ENCODE peak calls at places on chromosomes 7 and 10, in five cellular contexts. One of them, this sample, is unnamed.

GRCh38 chr7:147432068-147432467 is 1158.5 kb upstream of the C7orf33 start:
- DNase-seq in IMR-90: peak
- DNase-seq in GM12878: no peak
- DNase-seq in K562: no peak
- DNase-seq in SK-N-SH: peak
- DNase-seq in this sample: no peak

GRCh38 chr10:122780391-122780790 is 65.3 kb downstream of the CUZD1 start:
- DNase-seq in IMR-90: no peak
- DNase-seq in GM12878: no peak
- DNase-seq in K562: no peak
- DNase-seq in SK-N-SH: no peak
- DNase-seq in this sample: no peak

GRCh38 chr10:32139223-32140073 is 83.2 kb upstream of the KIF5B start:
- DNase-seq in IMR-90: peak
- DNase-seq in GM12878: no peak
- DNase-seq in K562: peak
- DNase-seq in SK-N-SH: peak
- DNase-seq in this sample: peak

GRCh38 chr10:98556061-98556460 is 109.3 kb upstream of the HPS1 start:
- DNase-seq in IMR-90: no peak
- DNase-seq in GM12878: no peak
- DNase-seq in K562: no peak
- DNase-seq in SK-N-SH: no peak
- DNase-seq in this sample: no peak

GRCh38 chr10:25912796-25913195 is 21.2 kb upstream of the MYO3A start:
- DNase-seq in IMR-90: no peak
- DNase-seq in GM12878: no peak
- DNase-seq in K562: no peak
- DNase-seq in SK-N-SH: no peak
- DNase-seq in this sample: no peak

GRCh38 chr7:74502216-74502891 is 48.6 kb downstream of the GTF2IRD1 start:
- DNase-seq in IMR-90: no peak
- DNase-seq in GM12878: no peak
- DNase-seq in K562: no peak
- DNase-seq in SK-N-SH: no peak
- DNase-seq in this sample: no peak

GRCh38 chr10:132563485-132564248 is 26.1 kb downstream of the INPP5A start:
- DNase-seq in IMR-90: no peak
- DNase-seq in GM12878: peak
- DNase-seq in K562: no peak
- DNase-seq in SK-N-SH: no peak
- DNase-seq in this sample: no peak

GRCh38 chr7:103765891-103766290 is 223.6 kb downstream of the RELN start:
- DNase-seq in IMR-90: peak
- DNase-seq in GM12878: no peak
- DNase-seq in K562: no peak
- DNase-seq in SK-N-SH: no peak
- DNase-seq in this sample: no peak

GRCh38 chr7:92177362-92177761 is 1.6 kb downstream of the LRRD1 start:
- DNase-seq in IMR-90: peak
- DNase-seq in GM12878: no peak
- DNase-seq in K562: no peak
- DNase-seq in SK-N-SH: no peak
- DNase-seq in this sample: no peak

GRCh38 chr10:31437959-31438358 is 118.9 kb downstream of the ZEB1 start:
- DNase-seq in IMR-90: no peak
- DNase-seq in GM12878: no peak
- DNase-seq in K562: no peak
- DNase-seq in SK-N-SH: no peak
- DNase-seq in this sample: no peak

GRCh38 chr7:73960548-73960947 is 67.4 kb upstream of the ELN start:
- DNase-seq in IMR-90: no peak
- DNase-seq in GM12878: no peak
- DNase-seq in K562: no peak
- DNase-seq in SK-N-SH: no peak
- DNase-seq in this sample: peak

GRCh38 chr7:84188811-84189405 is 5.7 kb downstream of the SEMA3A start:
- DNase-seq in IMR-90: peak
- DNase-seq in GM12878: no peak
- DNase-seq in K562: no peak
- DNase-seq in SK-N-SH: peak
- DNase-seq in this sample: peak

GRCh38 chr10:131708225-131708624 is 192.6 kb upstream of the PPP2R2D start:
- DNase-seq in IMR-90: no peak
- DNase-seq in GM12878: no peak
- DNase-seq in K562: no peak
- DNase-seq in SK-N-SH: no peak
- DNase-seq in this sample: no peak

GRCh38 chr7:29641651-29642050 is 78.0 kb downstream of the PRR15 start:
- DNase-seq in IMR-90: no peak
- DNase-seq in GM12878: no peak
- DNase-seq in K562: no peak
- DNase-seq in SK-N-SH: no peak
- DNase-seq in this sample: no peak

GRCh38 chr7:142620375-142620774 is 128.9 kb upstream of the PRSS1 start:
- DNase-seq in IMR-90: no peak
- DNase-seq in GM12878: no peak
- DNase-seq in K562: no peak
- DNase-seq in SK-N-SH: no peak
- DNase-seq in this sample: no peak

GRCh38 chr10:102627141-102627445 is 17.2 kb upstream of the TRIM8 start:
- DNase-seq in IMR-90: no peak
- DNase-seq in GM12878: no peak
- DNase-seq in K562: no peak
- DNase-seq in SK-N-SH: no peak
- DNase-seq in this sample: no peak

GRCh38 chr7:135905858-135906257 is 71.3 kb downstream of the MTPN start:
- DNase-seq in IMR-90: no peak
- DNase-seq in GM12878: no peak
- DNase-seq in K562: no peak
- DNase-seq in SK-N-SH: no peak
- DNase-seq in this sample: no peak

GRCh38 chr10:102150970-102151773 is 1.0 kb upstream of the NOLC1 start:
- DNase-seq in IMR-90: peak
- DNase-seq in GM12878: no peak
- DNase-seq in K562: no peak
- DNase-seq in SK-N-SH: no peak
- DNase-seq in this sample: peak

GRCh38 chr7:12111461-12112405 is 99.4 kb upstream of the TMEM106B start:
- DNase-seq in IMR-90: no peak
- DNase-seq in GM12878: no peak
- DNase-seq in K562: no peak
- DNase-seq in SK-N-SH: peak
- DNase-seq in this sample: no peak

GRCh38 chr7:102042016-102042656 is 224.7 kb downstream of the CUX1 start:
- DNase-seq in IMR-90: peak
- DNase-seq in GM12878: no peak
- DNase-seq in K562: no peak
- DNase-seq in SK-N-SH: no peak
- DNase-seq in this sample: peak

GRCh38 chr7:143013897-143014296 is 13.0 kb downstream of the OR9A2 start:
- DNase-seq in IMR-90: peak
- DNase-seq in GM12878: no peak
- DNase-seq in K562: no peak
- DNase-seq in SK-N-SH: no peak
- DNase-seq in this sample: no peak

GRCh38 chr10:78889536-78890063 is 179.2 kb upstream of the ZMIZ1 start:
- DNase-seq in IMR-90: no peak
- DNase-seq in GM12878: no peak
- DNase-seq in K562: no peak
- DNase-seq in SK-N-SH: no peak
- DNase-seq in this sample: no peak
- TF ChIP-seq RCOR1 in IMR-90: no peak
- TF ChIP-seq RCOR1 in GM12878: no peak
- TF ChIP-seq RCOR1 in K562: no peak
- TF ChIP-seq RCOR1 in SK-N-SH: no peak
- TF ChIP-seq RCOR1 in this sample: no peak

GRCh38 chr7:137337902-137338301 is 5.6 kb downstream of the PTN start:
- DNase-seq in IMR-90: no peak
- DNase-seq in GM12878: no peak
- DNase-seq in K562: no peak
- DNase-seq in SK-N-SH: no peak
- DNase-seq in this sample: no peak

GRCh38 chr7:137331378-137331777 is 12.2 kb downstream of the PTN start:
- DNase-seq in IMR-90: peak
- DNase-seq in GM12878: no peak
- DNase-seq in K562: no peak
- DNase-seq in SK-N-SH: no peak
- DNase-seq in this sample: no peak

GRCh38 chr7:137335814-137336213 is 7.7 kb downstream of the PTN start:
- DNase-seq in IMR-90: peak
- DNase-seq in GM12878: no peak
- DNase-seq in K562: no peak
- DNase-seq in SK-N-SH: no peak
- DNase-seq in this sample: no peak
- TF ChIP-seq RCOR1 in IMR-90: no peak
- TF ChIP-seq RCOR1 in GM12878: no peak
- TF ChIP-seq RCOR1 in K562: no peak
- TF ChIP-seq RCOR1 in SK-N-SH: no peak
- TF ChIP-seq RCOR1 in this sample: no peak

GRCh38 chr10:71265618-71266146 is 53.3 kb downstream of the UNC5B start:
- DNase-seq in IMR-90: no peak
- DNase-seq in GM12878: no peak
- DNase-seq in K562: no peak
- DNase-seq in SK-N-SH: no peak
- DNase-seq in this sample: no peak

GRCh38 chr10:71266918-71267442 is 52.1 kb upstream of the SLC29A3 start:
- DNase-seq in IMR-90: peak
- DNase-seq in GM12878: no peak
- DNase-seq in K562: no peak
- DNase-seq in SK-N-SH: no peak
- DNase-seq in this sample: no peak

GRCh38 chr10:71267508-71268240 is 51.4 kb upstream of the SLC29A3 start:
- DNase-seq in IMR-90: no peak
- DNase-seq in GM12878: no peak
- DNase-seq in K562: no peak
- DNase-seq in SK-N-SH: no peak
- DNase-seq in this sample: no peak

GRCh38 chr10:71265201-71265575 is 52.8 kb downstream of the UNC5B start:
- DNase-seq in IMR-90: no peak
- DNase-seq in GM12878: no peak
- DNase-seq in K562: no peak
- DNase-seq in SK-N-SH: no peak
- DNase-seq in this sample: no peak

DNA sequence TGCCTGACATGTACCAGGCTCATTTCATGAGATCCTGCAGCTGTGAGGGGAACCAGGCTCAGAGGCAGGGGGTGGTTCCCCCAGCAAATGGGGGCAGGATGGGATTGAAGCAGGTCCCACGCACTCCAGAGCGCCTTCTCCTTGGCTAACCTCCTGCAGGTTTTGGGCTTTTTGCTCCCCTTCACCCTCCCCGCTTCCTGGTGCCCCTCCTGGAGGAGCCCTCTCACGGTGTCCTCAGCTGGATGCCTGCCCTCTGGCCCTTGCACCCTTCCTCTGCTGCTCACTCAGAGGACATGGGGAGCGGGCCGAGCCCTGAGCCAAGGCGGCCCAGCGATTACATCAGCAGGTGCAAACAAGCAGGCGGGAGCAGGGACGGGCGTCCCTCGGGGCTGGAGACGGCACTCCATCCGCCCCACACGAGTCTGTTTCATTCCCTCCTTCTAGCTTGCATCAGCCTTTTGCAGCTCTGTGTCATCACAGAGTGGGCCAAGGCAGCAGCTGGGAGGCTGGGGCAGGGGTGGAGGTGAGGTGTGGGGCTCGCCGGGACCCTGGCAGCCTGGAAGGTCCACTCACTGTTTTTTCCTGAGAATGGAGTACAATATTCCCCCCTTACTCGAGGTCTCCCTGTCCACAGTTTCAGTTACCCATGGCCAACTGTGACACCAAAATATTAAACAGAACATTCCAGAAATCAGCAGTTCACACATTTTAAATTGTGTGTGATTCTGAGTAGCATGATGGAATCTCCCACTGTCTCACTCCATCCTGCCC is 52.7 kb upstream of the SLC29A3 start:
- DNase-seq in IMR-90: peak
- DNase-seq in GM12878: no peak
- DNase-seq in K562: peak
- DNase-seq in SK-N-SH: peak
- DNase-seq in this sample: peak
- TF ChIP-seq RCOR1 in IMR-90: no peak
- TF ChIP-seq RCOR1 in GM12878: no peak
- TF ChIP-seq RCOR1 in K562: no peak
- TF ChIP-seq RCOR1 in SK-N-SH: peak
- TF ChIP-seq RCOR1 in this sample: no peak

DNA sequence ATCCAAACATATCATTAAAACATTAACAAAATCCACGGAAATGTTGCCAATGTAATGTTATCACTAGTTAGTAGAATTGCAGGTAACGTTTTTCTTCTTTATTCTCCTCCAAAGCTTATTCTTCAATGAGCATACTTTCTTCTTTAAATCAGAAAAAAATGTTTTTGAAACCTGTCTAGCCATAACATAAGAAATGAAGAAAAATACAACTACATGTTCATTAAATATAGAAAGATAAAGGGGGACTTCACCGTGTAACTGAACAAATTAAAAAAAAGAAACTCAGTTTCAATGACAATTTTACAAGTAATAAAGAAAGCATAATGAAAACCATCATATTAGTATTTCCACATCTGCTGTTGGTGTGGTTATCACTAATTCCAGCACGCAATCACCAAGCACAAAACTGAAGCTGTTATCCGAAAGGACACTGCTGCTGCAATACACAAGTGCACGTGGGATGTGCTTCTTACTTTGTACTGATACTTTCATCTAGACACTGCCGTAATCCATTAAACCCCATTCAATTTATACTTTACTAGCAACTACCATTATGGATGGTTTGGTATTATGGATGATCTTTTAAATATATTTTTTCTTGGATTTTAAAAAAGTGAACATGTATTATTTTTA is 9.6 kb downstream of the ESYT2 start:
- DNase-seq in IMR-90: no peak
- DNase-seq in GM12878: no peak
- DNase-seq in K562: peak
- DNase-seq in SK-N-SH: no peak
- DNase-seq in this sample: no peak
- TF ChIP-seq RCOR1 in IMR-90: no peak
- TF ChIP-seq RCOR1 in GM12878: no peak
- TF ChIP-seq RCOR1 in K562: peak
- TF ChIP-seq RCOR1 in SK-N-SH: no peak
- TF ChIP-seq RCOR1 in this sample: no peak

This sample was measured in A549.